ENCODE peak calls at places on chromosome 9, in five cellular contexts. S is stimulated activated CD8-positive, alpha-beta memory T cell treated with anti-CD3 and anti-CD28 coated beads, Interleukin-7, amount 100 ng/mL, for 4 hours; V is fibroblast of gingiva; F is MCF 10A; L is stimulated activated naive B cell treated with anti-CD40 and anti-IgM and Interleukin-4, amounts not matched to agents 10 μg/mL and 1 μg/mL and 100 μg/mL, for 72 hours. P is an unnamed sample.

GRCh38 chr9:111598730-111599091 is 736 bp downstream of the PTGR1 start:
- DNase-seq in S (no peak), V (peak), F (peak), L (no peak), P (no peak)

GRCh38 chr9:105278751-105279150 is 34.3 kb downstream of the SLC44A1 start:
- DNase-seq in S (no peak), V (no peak), F (no peak), L (no peak), P (peak)

GRCh38 chr9:134399435-134400056 is 73.3 kb downstream of the RXRA start:
- DNase-seq in S (no peak), V (peak), F (peak), L (no peak), P (no peak)

GRCh38 chr9:22413884-22414283 is 32.7 kb upstream of the DMRTA1 start:
- DNase-seq in S (no peak), V (no peak), F (no peak), L (no peak), P (no peak)

GRCh38 chr9:113979713-113980086 is 98.4 kb downstream of the AMBP start:
- DNase-seq in S (no peak), V (no peak), F (no peak), L (no peak), P (no peak)

GRCh38 chr9:112866662-112867274 is 23.9 kb downstream of the SLC46A2 start:
- DNase-seq in S (no peak), V (peak), F (peak), L (no peak), P (peak)

GRCh38 chr9:5608298-5609254 is 20.3 kb upstream of the RIC1 start:
- DNase-seq in S (no peak), V (no peak), F (peak), L (no peak), P (peak)

GRCh38 chr9:124263800-124264426 is 6.2 kb downstream of the NEK6 start:
- DNase-seq in S (no peak), V (no peak), F (no peak), L (no peak), P (no peak)

GRCh38 chr9:98818764-98819163 is 11.3 kb downstream of the GALNT12 start:
- DNase-seq in S (no peak), V (no peak), F (no peak), L (no peak), P (no peak)

GRCh38 chr9:121350993-121351561 is 19.0 kb downstream of the STOM start:
- DNase-seq in S (no peak), V (peak), F (peak), L (no peak), P (peak)

GRCh38 chr9:125079931-125080330 is 63.4 kb downstream of the SCAI start:
- DNase-seq in S (no peak), V (no peak), F (no peak), L (no peak), P (no peak)

GRCh38 chr9:95316274-95316673 is 1.2 kb downstream of the FANCC start:
- DNase-seq in S (no peak), V (no peak), F (no peak), L (no peak), P (no peak)

GRCh38 chr9:85425153-85425611 is 316.6 kb downstream of the AGTPBP1 start:
- DNase-seq in S (peak), V (peak), F (peak), L (peak), P (no peak)

GRCh38 chr9:133437753-133438531 is 15.8 kb downstream of the ADAMTS13 start:
- DNase-seq in S (no peak), V (no peak), F (no peak), L (no peak), P (no peak)

GRCh38 chr9:129175825-129176633 is 2.0 kb downstream of the IER5L start:
- DNase-seq in S (no peak), V (peak), F (peak), L (peak), P (peak)

GRCh38 chr9:77215874-77216273 is 38.5 kb downstream of the VPS13A start:
- DNase-seq in S (no peak), V (peak), F (no peak), L (no peak), P (no peak)

GRCh38 chr9:122318284-122318683 is 52.5 kb upstream of the PTGS1 start:
- DNase-seq in S (no peak), V (peak), F (no peak), L (no peak), P (no peak)

GRCh38 chr9:17726298-17726697 is 147.4 kb downstream of the SH3GL2 start:
- DNase-seq in S (no peak), V (no peak), F (no peak), L (no peak), P (no peak)

GRCh38 chr9:17082343-17082742 is 52.5 kb upstream of the CNTLN start:
- DNase-seq in S (no peak), V (peak), F (no peak), L (no peak), P (no peak)

GRCh38 chr9:93081081-93081529 is 14.9 kb upstream of the CARD19 start:
- DNase-seq in S (no peak), V (peak), F (no peak), L (no peak), P (no peak)

GRCh38 chr9:106868565-106868964 is 5.6 kb downstream of the ZNF462 start:
- DNase-seq in S (no peak), V (peak), F (peak), L (no peak), P (no peak)

GRCh38 chr9:137406876-137407589 is 15.9 kb downstream of the EXD3 start:
- DNase-seq in S (peak), V (peak), F (peak), L (peak), P (peak)

P was measured in foreskin keratinocyte.